ENCODE peak calls at places on chromosomes 7 and 10, in five cellular contexts. One of them, this sample, is unnamed. For H3K27me3 and H3K4me1, the result is how much of the 10 kb centered on the place peaks cover.

GRCh38 chr10:29858352-29859267 is 200.8 kb downstream of the JCAD start:
- DNase-seq in transverse colon: peak
- DNase-seq in tibial artery: peak
- DNase-seq in esophagus squamous epithelium: no peak
- DNase-seq in HCT116: peak
- DNase-seq in this sample: peak

GRCh38 chr10:121732676-121733445 is 134.6 kb upstream of the FGFR2 start:
- DNase-seq in transverse colon: no peak
- DNase-seq in tibial artery: no peak
- DNase-seq in esophagus squamous epithelium: no peak
- DNase-seq in HCT116: no peak
- DNase-seq in this sample: no peak

GRCh38 chr10:125012851-125013528 is 71.1 kb downstream of the ZRANB1 start:
- DNase-seq in transverse colon: peak
- DNase-seq in tibial artery: no peak
- DNase-seq in esophagus squamous epithelium: no peak
- DNase-seq in HCT116: no peak
- DNase-seq in this sample: no peak

GRCh38 chr7:108452707-108453106 is 3.5 kb downstream of the NRCAM start:
- DNase-seq in transverse colon: no peak
- DNase-seq in tibial artery: no peak
- DNase-seq in esophagus squamous epithelium: no peak
- DNase-seq in HCT116: peak
- DNase-seq in this sample: peak

GRCh38 chr10:95513008-95513589 is 48.1 kb downstream of the SORBS1 start:
- DNase-seq in transverse colon: peak
- DNase-seq in tibial artery: no peak
- DNase-seq in esophagus squamous epithelium: no peak
- DNase-seq in HCT116: no peak
- DNase-seq in this sample: no peak

GRCh38 chr10:130761032-130761575 is 550.4 kb downstream of the TCERG1L start:
- DNase-seq in transverse colon: no peak
- DNase-seq in tibial artery: no peak
- DNase-seq in esophagus squamous epithelium: no peak
- DNase-seq in HCT116: no peak
- DNase-seq in this sample: no peak

GRCh38 chr7:132857703-132858102 is 224.2 kb downstream of the CHCHD3 start:
- DNase-seq in transverse colon: no peak
- DNase-seq in tibial artery: no peak
- DNase-seq in esophagus squamous epithelium: no peak
- DNase-seq in HCT116: no peak
- DNase-seq in this sample: no peak

GRCh38 chr10:61157182-61157581 is 213.2 kb upstream of the RHOBTB1 start:
- DNase-seq in transverse colon: no peak
- DNase-seq in tibial artery: no peak
- DNase-seq in esophagus squamous epithelium: no peak
- DNase-seq in HCT116: no peak
- DNase-seq in this sample: no peak

GRCh38 chr10:17025444-17026295 is 103.9 kb downstream of the CUBN start:
- DNase-seq in transverse colon: peak
- DNase-seq in tibial artery: peak
- DNase-seq in esophagus squamous epithelium: no peak
- DNase-seq in HCT116: peak
- DNase-seq in this sample: no peak

GRCh38 chr7:149568218-149568617 is 70.6 kb upstream of the ZNF746 start:
- DNase-seq in transverse colon: no peak
- DNase-seq in tibial artery: no peak
- DNase-seq in esophagus squamous epithelium: no peak
- DNase-seq in HCT116: no peak
- DNase-seq in this sample: no peak

GRCh38 chr10:201328-201771 is 66.1 kb downstream of the ZMYND11 start:
- DNase-seq in transverse colon: no peak
- DNase-seq in tibial artery: no peak
- DNase-seq in esophagus squamous epithelium: no peak
- DNase-seq in HCT116: no peak
- DNase-seq in this sample: no peak

GRCh38 chr10:43404675-43405221 is 4.2 kb downstream of the HNRNPF start:
- DNase-seq in transverse colon: no peak
- DNase-seq in tibial artery: no peak
- DNase-seq in esophagus squamous epithelium: no peak
- DNase-seq in HCT116: no peak
- DNase-seq in this sample: no peak

GRCh38 chr7:140003913-140004382 is 58.8 kb downstream of the PARP12 start:
- DNase-seq in transverse colon: peak
- DNase-seq in tibial artery: no peak
- DNase-seq in esophagus squamous epithelium: no peak
- DNase-seq in HCT116: peak
- DNase-seq in this sample: peak

GRCh38 chr10:117444497-117445040 is 69.3 kb upstream of the PDZD8 start:
- DNase-seq in transverse colon: no peak
- DNase-seq in tibial artery: no peak
- DNase-seq in esophagus squamous epithelium: no peak
- DNase-seq in HCT116: no peak
- DNase-seq in this sample: no peak

GRCh38 chr7:150959739-150960734 is 18.1 kb downstream of the KCNH2 start:
- DNase-seq in transverse colon: no peak
- DNase-seq in tibial artery: no peak
- DNase-seq in esophagus squamous epithelium: no peak
- DNase-seq in HCT116: no peak
- DNase-seq in this sample: no peak

GRCh38 chr7:6392712-6393666 is 54.8 kb downstream of the DAGLB start:
- DNase-seq in transverse colon: peak
- DNase-seq in tibial artery: peak
- DNase-seq in esophagus squamous epithelium: no peak
- DNase-seq in HCT116: peak
- DNase-seq in this sample: no peak

GRCh38 chr10:13481690-13482089 is 47.1 kb downstream of the BEND7 start:
- DNase-seq in transverse colon: no peak
- DNase-seq in tibial artery: no peak
- DNase-seq in esophagus squamous epithelium: no peak
- DNase-seq in HCT116: no peak
- DNase-seq in this sample: no peak

GRCh38 chr7:92731327-92732063 is 104.9 kb downstream of the CDK6 start:
- DNase-seq in transverse colon: no peak
- DNase-seq in tibial artery: no peak
- DNase-seq in esophagus squamous epithelium: no peak
- DNase-seq in HCT116: no peak
- DNase-seq in this sample: no peak

GRCh38 chr10:49783645-49784044 is 21.5 kb upstream of the OGDHL start:
- DNase-seq in transverse colon: no peak
- DNase-seq in tibial artery: no peak
- DNase-seq in esophagus squamous epithelium: no peak
- DNase-seq in HCT116: no peak
- DNase-seq in this sample: peak

GRCh38 chr10:43249962-43250624 is 16.8 kb downstream of the RASGEF1A start:
- DNase-seq in transverse colon: no peak
- DNase-seq in tibial artery: peak
- DNase-seq in esophagus squamous epithelium: no peak
- DNase-seq in HCT116: no peak
- DNase-seq in this sample: peak

GRCh38 chr10:71536332-71536731 is 139.6 kb downstream of the CDH23 start:
- DNase-seq in transverse colon: no peak
- DNase-seq in tibial artery: no peak
- DNase-seq in esophagus squamous epithelium: no peak
- DNase-seq in HCT116: no peak
- DNase-seq in this sample: no peak

GRCh38 chr10:79126351-79126750 is 57.6 kb downstream of the ZMIZ1 start:
- DNase-seq in transverse colon: no peak
- DNase-seq in tibial artery: no peak
- DNase-seq in esophagus squamous epithelium: no peak
- DNase-seq in HCT116: no peak
- DNase-seq in this sample: no peak

GRCh38 chr10:72353028-72353962 is 1.4 kb downstream of the DNAJB12 start:
- DNase-seq in transverse colon: no peak
- DNase-seq in tibial artery: no peak
- DNase-seq in esophagus squamous epithelium: no peak
- DNase-seq in HCT116: no peak
- DNase-seq in this sample: peak

GRCh38 chr7:128398016-128398840 is 11.6 kb downstream of the IMPDH1 start:
- DNase-seq in transverse colon: peak
- DNase-seq in tibial artery: peak
- DNase-seq in esophagus squamous epithelium: no peak
- DNase-seq in HCT116: no peak
- DNase-seq in this sample: peak

GRCh38 chr10:53325073-53325472 is 552.5 kb upstream of the MBL2 start:
- DNase-seq in transverse colon: no peak
- DNase-seq in tibial artery: no peak
- DNase-seq in esophagus squamous epithelium: no peak
- DNase-seq in HCT116: no peak
- DNase-seq in this sample: no peak
- TF ChIP-seq CTCF in transverse colon: no peak
- TF ChIP-seq CTCF in tibial artery: no peak
- TF ChIP-seq CTCF in esophagus squamous epithelium: no peak
- TF ChIP-seq CTCF in HCT116: no peak
- TF ChIP-seq CTCF in this sample: no peak

GRCh38 chr10:26220901-26221300 is 4.3 kb downstream of the GAD2 start:
- DNase-seq in transverse colon: no peak
- DNase-seq in tibial artery: no peak
- DNase-seq in esophagus squamous epithelium: no peak
- DNase-seq in HCT116: no peak
- DNase-seq in this sample: no peak

GRCh38 chr10:26221571-26221970 is 5.0 kb downstream of the GAD2 start:
- DNase-seq in transverse colon: no peak
- DNase-seq in tibial artery: no peak
- DNase-seq in esophagus squamous epithelium: no peak
- DNase-seq in HCT116: no peak
- DNase-seq in this sample: no peak

GRCh38 chr10:26222563-26222962 is 6.0 kb downstream of the GAD2 start:
- DNase-seq in transverse colon: no peak
- DNase-seq in tibial artery: no peak
- DNase-seq in esophagus squamous epithelium: no peak
- DNase-seq in HCT116: no peak
- DNase-seq in this sample: no peak

GRCh38 chr10:26227786-26228185 is 11.2 kb downstream of the GAD2 start:
- DNase-seq in transverse colon: no peak
- DNase-seq in tibial artery: no peak
- DNase-seq in esophagus squamous epithelium: no peak
- DNase-seq in HCT116: no peak
- DNase-seq in this sample: no peak

DNA sequence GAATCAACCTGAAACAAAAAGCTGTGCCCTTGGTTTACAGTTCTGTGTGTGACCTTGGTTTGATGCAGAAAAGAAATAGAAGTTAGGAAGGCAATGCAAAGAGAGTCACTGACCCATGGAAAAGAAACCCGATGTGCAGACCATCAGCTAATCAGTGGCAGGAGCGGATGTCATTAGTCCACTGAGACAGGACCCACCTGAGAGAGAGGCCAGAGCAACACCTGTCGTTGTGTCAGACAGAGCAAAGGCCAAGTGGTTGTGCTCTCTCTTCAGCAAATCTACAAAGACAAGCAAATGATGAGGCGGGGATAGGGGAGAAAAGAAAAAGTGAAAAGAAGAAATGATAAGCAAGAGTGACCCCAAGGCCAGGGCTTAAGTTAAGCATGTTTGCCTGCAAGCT is 8.7 kb downstream of the GAD2 start:
- DNase-seq in transverse colon: no peak
- DNase-seq in tibial artery: no peak
- DNase-seq in esophagus squamous epithelium: no peak
- DNase-seq in HCT116: no peak
- DNase-seq in this sample: no peak
- H3K27me3 ChIP-seq in transverse colon: under half
- H3K27me3 ChIP-seq in tibial artery: under half
- H3K27me3 ChIP-seq in esophagus squamous epithelium: under half
- H3K27me3 ChIP-seq in HCT116: half or more
- H3K27me3 ChIP-seq in this sample: under half

GRCh38 chr7:28433039-28433438 is 20.7 kb downstream of the CREB5 start:
- DNase-seq in transverse colon: no peak
- DNase-seq in tibial artery: no peak
- DNase-seq in esophagus squamous epithelium: no peak
- DNase-seq in HCT116: no peak
- DNase-seq in this sample: no peak
- H3K4me1 ChIP-seq in transverse colon: under half
- H3K4me1 ChIP-seq in tibial artery: under half
- H3K4me1 ChIP-seq in esophagus squamous epithelium: under half
- H3K4me1 ChIP-seq in HCT116: under half
- H3K4me1 ChIP-seq in this sample: under half

DNA sequence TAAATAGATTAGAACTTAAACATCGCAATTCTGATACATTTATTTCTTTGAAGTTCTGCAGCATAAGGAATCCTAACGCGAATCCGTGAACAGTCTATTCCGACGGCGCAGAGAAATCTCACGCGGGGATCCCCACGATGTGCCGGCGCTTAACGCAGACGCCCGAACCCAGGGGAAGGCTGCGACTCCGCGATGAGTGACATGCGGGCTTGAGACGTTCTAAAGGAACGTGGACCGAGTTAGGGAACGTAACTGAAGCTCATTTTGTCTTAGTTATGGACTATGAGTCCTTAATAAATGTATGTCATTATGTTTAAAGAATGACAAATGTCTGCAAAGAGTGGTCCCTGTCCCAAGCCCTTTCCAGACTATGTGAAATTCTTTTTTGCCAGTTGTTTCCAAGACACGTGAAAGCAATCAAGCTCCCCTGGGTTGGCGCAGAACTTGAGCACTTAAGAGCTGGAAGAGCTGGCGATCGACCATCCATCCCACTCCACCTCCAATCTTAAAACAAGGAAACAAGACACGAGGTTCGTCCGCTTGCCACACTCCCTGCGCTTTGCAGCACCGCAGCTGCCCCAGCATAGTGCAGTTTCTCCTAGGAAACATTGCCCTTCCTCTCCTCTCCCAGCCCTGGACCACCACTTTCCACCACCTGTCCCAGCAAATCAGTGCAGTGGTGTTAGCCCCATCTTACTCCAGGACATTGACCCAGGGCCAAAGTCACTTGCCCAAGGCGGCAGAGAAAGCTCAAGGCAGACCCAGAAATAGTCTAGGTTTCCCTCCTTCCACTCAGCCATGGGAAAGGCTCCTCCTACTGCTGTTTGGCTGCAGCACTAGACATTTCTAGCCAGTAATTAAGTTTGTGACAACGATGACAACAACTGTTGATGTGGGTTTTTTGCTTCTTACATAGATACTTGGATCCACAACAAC is 1.2 kb upstream of the PARD3 start:
- DNase-seq in transverse colon: peak
- DNase-seq in tibial artery: peak
- DNase-seq in esophagus squamous epithelium: no peak
- DNase-seq in HCT116: no peak
- DNase-seq in this sample: peak
- TF ChIP-seq CTCF in transverse colon: no peak
- TF ChIP-seq CTCF in tibial artery: no peak
- TF ChIP-seq CTCF in esophagus squamous epithelium: peak
- TF ChIP-seq CTCF in HCT116: no peak
- TF ChIP-seq CTCF in this sample: peak

GRCh38 chr10:97180367-97180763 is 5.4 kb downstream of the SLIT1 start:
- DNase-seq in transverse colon: no peak
- DNase-seq in tibial artery: no peak
- DNase-seq in esophagus squamous epithelium: no peak
- DNase-seq in HCT116: no peak
- DNase-seq in this sample: peak
- H3K27me3 ChIP-seq in transverse colon: half or more
- H3K27me3 ChIP-seq in tibial artery: half or more
- H3K27me3 ChIP-seq in esophagus squamous epithelium: under half
- H3K27me3 ChIP-seq in HCT116: under half
- H3K27me3 ChIP-seq in this sample: under half